ENCODE peak calls at places on chromosomes 4 and X, in nine cellular contexts. P is heart left ventricle; F is CD4-positive, alpha-beta T cell; X is Right ventricle myocardium inferior; V is Right ventricle myocardium superior; M is left lung; Y is activated T-cell treated with anti-CD3 and anti-CD28 coated beads, Interleukin-2, amount 50 U/mL, for 72 hours; T is activated naive CD8-positive, alpha-beta T cell treated with anti-CD3 and anti-CD28 coated beads, Interleukin-2, amount 10 ng/mL, durations not matched to agents 7 days and 5 days; I is activated T-helper 17 cell treated with anti-CD3 and anti-CD28 coated beads, Interleukin-2, amount 50 U/mL, for 72 hours. U is an unnamed sample.

GRCh38 chrX:133374874-133375387 is 40.4 kb downstream of the GPC4 start:
- ATAC-seq in P (no peak), F (no peak), X (no peak), V (no peak), M (no peak), Y (no peak), T (no peak), I (no peak), U (no peak)

GRCh38 chrX:129648514-129649267 is 6.1 kb downstream of the APLN start:
- ATAC-seq in P (no peak), F (no peak), X (no peak), V (no peak), M (no peak), Y (no peak), T (no peak), I (no peak), U (no peak)

GRCh38 chr4:121736735-121737351 is 28.1 kb downstream of the SMIM43 start:
- ATAC-seq in P (no peak), F (no peak), X (no peak), V (no peak), M (peak), Y (peak), T (no peak), I (peak), U (peak)

GRCh38 chr4:41819621-41820020 is 71.1 kb upstream of the PHOX2B start:
- ATAC-seq in P (no peak), F (no peak), X (no peak), V (no peak), M (no peak), Y (no peak), T (no peak), I (no peak), U (no peak)

GRCh38 chr4:173237152-173237551 is 68.5 kb downstream of the GALNT7 start:
- ATAC-seq in P (no peak), F (no peak), X (no peak), V (no peak), M (no peak), Y (no peak), T (no peak), I (no peak), U (no peak)

GRCh38 chr4:6710282-6710681 is 617 bp upstream of the MRFAP1L1 start:
- ATAC-seq in P (no peak), F (no peak), X (no peak), V (peak), M (peak), Y (no peak), T (no peak), I (no peak), U (peak)

GRCh38 chr4:124146071-124146470 is 566.5 kb downstream of the ANKRD50 start:
- ATAC-seq in P (no peak), F (no peak), X (no peak), V (peak), M (no peak), Y (no peak), T (no peak), I (no peak), U (no peak)

GRCh38 chr4:6771229-6771671 is 11.3 kb upstream of the KIAA0232 start:
- ATAC-seq in P (peak), F (no peak), X (peak), V (peak), M (peak), Y (no peak), T (no peak), I (no peak), U (peak)

GRCh38 chr4:177964693-177965168 is 522.5 kb upstream of the AGA start:
- ATAC-seq in P (no peak), F (no peak), X (no peak), V (no peak), M (no peak), Y (no peak), T (no peak), I (no peak), U (no peak)

GRCh38 chr4:113621633-113622032 is 139.9 kb downstream of the CAMK2D start:
- ATAC-seq in P (no peak), F (no peak), X (no peak), V (no peak), M (no peak), Y (no peak), T (no peak), I (no peak), U (no peak)

GRCh38 chrX:154484255-154485149 is 1.9 kb downstream of the UBL4A start:
- ATAC-seq in P (no peak), F (no peak), X (no peak), V (no peak), M (no peak), Y (peak), T (no peak), I (peak), U (no peak)

GRCh38 chr4:85228264-85228663 is 246.7 kb upstream of the ARHGAP24 start:
- ATAC-seq in P (no peak), F (no peak), X (no peak), V (no peak), M (no peak), Y (no peak), T (no peak), I (no peak), U (no peak)

U was measured in gastroesophageal sphincter.